ENCODE peak calls at places on chromosome 11, in ten cellular contexts. G is Calu3, K is gastrocnemius medialis, E is GM06990, P is H9, H is MCF 10A, Z is left lung, I is astrocyte of the spinal cord, X is spleen, N is left ventricle myocardium inferior. W is an unnamed sample.

GRCh38 chr11:119651802-119652584 is 77.0 kb downstream of the NECTIN1 start:
- DNase-seq in X (no peak), Z (no peak), I (no peak), P (peak), K (no peak), E (no peak), H (no peak), N (no peak), G (no peak), W (no peak)

GRCh38 chr11:46920709-46921108 is 2.4 kb upstream of the LRP4 start:
- DNase-seq in H (peak), N (no peak), X (no peak), E (no peak), I (peak), P (no peak), G (no peak), Z (no peak), K (peak), W (peak)

GRCh38 chr11:76379811-76380160 is 1.1 kb downstream of the THAP12 start:
- DNase-seq in G (no peak), Z (no peak), I (no peak), N (no peak), H (no peak), K (no peak), P (no peak), E (no peak), X (no peak), W (no peak)

GRCh38 chr11:65573391-65574146 is 1.2 kb downstream of the FAM89B start:
- DNase-seq in I (no peak), P (no peak), G (no peak), E (no peak), X (peak), K (peak), N (no peak), Z (no peak), H (no peak), W (no peak)

GRCh38 chr11:81870815-81871214 is 862.8 kb downstream of the FAM181B start:
- DNase-seq in X (no peak), E (no peak), I (no peak), P (no peak), N (no peak), H (no peak), Z (no peak), K (no peak), G (no peak), W (no peak)

GRCh38 chr11:2305862-2306823 is 4.3 kb downstream of the TSPAN32 start:
- DNase-seq in Z (peak), X (peak), G (no peak), N (peak), H (no peak), I (peak), E (no peak), K (no peak), P (peak), W (peak)

GRCh38 chr11:57459112-57460016 is 964 bp upstream of the RTN4RL2 start:
- DNase-seq in X (peak), G (no peak), E (peak), K (no peak), N (no peak), I (no peak), H (no peak), P (peak), Z (no peak), W (no peak)

GRCh38 chr11:128896356-128896755 is 5.2 kb downstream of the KCNJ5 start:
- DNase-seq in K (no peak), N (no peak), G (no peak), I (no peak), P (no peak), Z (no peak), E (no peak), H (no peak), X (no peak), W (no peak)

GRCh38 chr11:47433991-47434786 is 8.0 kb upstream of the PSMC3 start:
- DNase-seq in I (peak), K (peak), Z (no peak), N (no peak), E (no peak), G (no peak), X (no peak), H (no peak), P (no peak), W (no peak)

GRCh38 chr11:2779981-2780849 is 80.4 kb upstream of the KCNQ1OT1 start:
- DNase-seq in N (peak), K (peak), E (no peak), P (peak), G (peak), I (no peak), X (peak), Z (peak), H (no peak), W (peak)

GRCh38 chr11:662689-663274 is 25.7 kb downstream of the DRD4 start:
- DNase-seq in G (peak), P (peak), H (peak), X (peak), K (peak), E (no peak), N (peak), Z (no peak), I (peak), W (no peak)

GRCh38 chr11:130476200-130476921 is 27.9 kb downstream of the ADAMTS15 start:
- DNase-seq in Z (no peak), X (no peak), N (peak), H (no peak), E (no peak), P (no peak), I (no peak), G (no peak), K (no peak), W (no peak)

GRCh38 chr11:26483101-26483500 is 89.0 kb downstream of the MUC15 start:
- DNase-seq in Z (no peak), K (no peak), I (no peak), P (no peak), H (no peak), E (no peak), G (no peak), X (no peak), N (no peak), W (no peak)

GRCh38 chr11:119315139-119316016 is 1.6 kb downstream of the MCAM start:
- DNase-seq in Z (no peak), K (no peak), X (peak), P (peak), G (peak), H (no peak), E (peak), I (no peak), N (peak), W (peak)

GRCh38 chr11:87176044-87176443 is 138.3 kb downstream of the TMEM135 start:
- DNase-seq in N (no peak), K (no peak), H (peak), Z (no peak), G (no peak), P (no peak), X (no peak), I (peak), E (no peak), W (no peak)

GRCh38 chr11:130022799-130023198 is 20.2 kb upstream of the PRDM10 start:
- DNase-seq in P (no peak), H (no peak), N (no peak), G (no peak), Z (no peak), E (no peak), I (no peak), K (no peak), X (no peak), W (no peak)

GRCh38 chr11:92623055-92623454 is 346.4 kb upstream of the MTNR1B start:
- DNase-seq in I (no peak), K (no peak), E (no peak), G (no peak), N (no peak), X (no peak), P (no peak), Z (no peak), H (no peak), W (no peak)

GRCh38 chr11:119363874-119364590 is 17.5 kb downstream of the USP2 start:
- DNase-seq in P (no peak), Z (no peak), I (no peak), H (no peak), E (peak), G (peak), K (peak), X (peak), N (peak), W (no peak)

GRCh38 chr11:88629496-88629895 is 292.0 kb upstream of the CTSC start:
- DNase-seq in P (no peak), N (no peak), X (no peak), H (no peak), E (no peak), I (no peak), Z (no peak), G (no peak), K (no peak), W (no peak)

GRCh38 chr11:106077609-106078517 is at the start of gene AASDHPPT:
- DNase-seq in I (peak), Z (no peak), N (no peak), K (no peak), H (peak), E (no peak), X (no peak), G (peak), P (no peak), W (no peak)
- TF ChIP-seq CTCF in I (no peak), Z (no peak), N (peak), K (no peak), H (no peak), E (no peak), X (no peak), G (no peak), P (no peak), W (no peak)

GRCh38 chr11:69003866-69004311 is 9.2 kb downstream of the MRGPRF start:
- DNase-seq in I (no peak), H (no peak), N (no peak), E (no peak), X (peak), P (peak), G (no peak), Z (peak), K (no peak), W (peak)
- TF ChIP-seq CTCF in I (no peak), H (no peak), N (no peak), E (no peak), X (no peak), P (no peak), G (no peak), Z (no peak), K (no peak), W (no peak)

GRCh38 chr11:64206457-64207246 is at the start of gene FERMT3:
- DNase-seq in H (no peak), K (peak), I (no peak), G (no peak), N (peak), Z (peak), P (no peak), X (peak), E (peak), W (peak)
- TF ChIP-seq CTCF in H (no peak), K (no peak), I (no peak), G (no peak), N (no peak), Z (no peak), P (no peak), X (no peak), E (no peak), W (no peak)

GRCh38 chr11:132472411-132473205 is 1059.7 kb downstream of the OPCML start:
- DNase-seq in H (no peak), Z (no peak), N (no peak), E (no peak), G (no peak), K (no peak), P (no peak), X (no peak), I (no peak), W (no peak)
- TF ChIP-seq CTCF in H (no peak), Z (no peak), N (no peak), E (no peak), G (no peak), K (no peak), P (no peak), X (no peak), I (no peak), W (no peak)

W was measured in tibial artery.